ENCODE peak calls at places on chromosome 10, in six cellular contexts. H is coronary artery, G is SK-N-SH, A is glutamatergic neuron, Z is RWPE1, V is IMR-90. U is an unnamed sample.

GRCh38 chr10:6173203-6173602 is 29.5 kb upstream of the PFKFB3 start:
- DNase-seq in A (peak), G (no peak), H (no peak), V (no peak), Z (no peak), U (peak)

GRCh38 chr10:114043532-114044250 is at the start of gene ADRB1:
- DNase-seq in Z (peak), G (peak), H (peak), V (peak), A (peak), U (peak)

GRCh38 chr10:72375585-72375984 is 20.9 kb upstream of the DNAJB12 start:
- DNase-seq in H (no peak), Z (no peak), V (no peak), A (no peak), G (no peak), U (peak)

GRCh38 chr10:79382491-79382941 is 35.2 kb downstream of the PPIF start:
- DNase-seq in V (no peak), Z (no peak), A (no peak), G (no peak), H (peak), U (no peak)

GRCh38 chr10:84537447-84537931 is 209.1 kb downstream of the CCSER2 start:
- DNase-seq in V (peak), Z (peak), H (no peak), A (peak), G (peak), U (peak)

GRCh38 chr10:83357004-83357403 is 782.3 kb upstream of the GHITM start:
- DNase-seq in Z (no peak), H (no peak), V (no peak), G (no peak), A (no peak), U (no peak)

GRCh38 chr10:110425684-110426293 is 71.9 kb upstream of the DUSP5 start:
- DNase-seq in H (no peak), A (no peak), G (no peak), V (peak), Z (no peak), U (peak)

GRCh38 chr10:43255644-43256431 is 11.0 kb downstream of the RASGEF1A start:
- DNase-seq in A (peak), Z (no peak), V (no peak), G (peak), H (peak), U (peak)

GRCh38 chr10:33657154-33657900 is 322.9 kb upstream of the NRP1 start:
- DNase-seq in H (no peak), V (peak), Z (no peak), G (peak), A (no peak), U (no peak)

GRCh38 chr10:125132331-125132730 is 28.0 kb downstream of the CTBP2 start:
- DNase-seq in H (no peak), Z (no peak), G (no peak), V (peak), A (no peak), U (no peak)

GRCh38 chr10:131831561-131831960 is 69.2 kb upstream of the PPP2R2D start:
- DNase-seq in V (no peak), H (no peak), G (no peak), A (peak), Z (no peak), U (no peak)

GRCh38 chr10:58044072-58044471 is 223.6 kb downstream of the IPMK start:
- DNase-seq in A (no peak), Z (no peak), H (no peak), V (peak), G (no peak), U (no peak)

GRCh38 chr10:122001698-122002097 is 12.7 kb downstream of the TACC2 start:
- DNase-seq in Z (no peak), H (no peak), V (no peak), A (no peak), G (no peak), U (no peak)

GRCh38 chr10:11425672-11426071 is 185.8 kb downstream of the USP6NL start:
- DNase-seq in A (no peak), Z (no peak), H (no peak), G (no peak), V (no peak), U (no peak)

GRCh38 chr10:5581670-5582566 is 57.2 kb downstream of the CALML3 start:
- DNase-seq in A (peak), Z (no peak), H (no peak), G (no peak), V (no peak), U (peak)

GRCh38 chr10:26157734-26158133 is 58.8 kb upstream of the GAD2 start:
- DNase-seq in Z (no peak), A (no peak), H (no peak), V (no peak), G (no peak), U (no peak)
- TF ChIP-seq CTCF in Z (no peak), A (no peak), H (no peak), V (no peak), G (no peak), U (peak)

GRCh38 chr10:102502029-102502336 is 529 bp downstream of the ACTR1A start:
- DNase-seq in Z (peak), G (peak), A (peak), V (peak), H (peak), U (peak)

GRCh38 chr10:102501201-102502028 is 1.1 kb downstream of the ACTR1A start:
- DNase-seq in H (no peak), V (peak), A (no peak), G (no peak), Z (no peak), U (no peak)

GRCh38 chr10:102504179-102504975 is 605 bp downstream of the SUFU start:
- DNase-seq in G (peak), V (peak), A (peak), H (no peak), Z (peak), U (peak)

GRCh38 chr10:102503264-102504178 is at the start of gene SUFU:
- DNase-seq in H (peak), Z (peak), A (peak), V (peak), G (peak), U (peak)

GRCh38 chr10:102502337-102503151 is at the start of gene ACTR1A:
- DNase-seq in G (peak), Z (peak), V (peak), H (peak), A (peak), U (peak)
- TF ChIP-seq CTCF in G (no peak), Z (no peak), V (no peak), H (no peak), A (no peak), U (no peak)

GRCh38 chr10:116589911-116590310 is 848 bp upstream of the PNLIPRP1 start:
- DNase-seq in V (no peak), Z (no peak), A (no peak), H (no peak), G (no peak), U (no peak)
- TF ChIP-seq CTCF in V (no peak), Z (no peak), A (no peak), H (no peak), G (no peak), U (no peak)

GRCh38 chr10:55500931-55501559 is 700.0 kb upstream of the PCDH15 start:
- DNase-seq in Z (peak), H (no peak), V (no peak), G (peak), A (peak), U (peak)
- TF ChIP-seq CTCF in Z (peak), H (no peak), V (no peak), G (peak), A (peak), U (peak)

GRCh38 chr10:85995791-85996190 is 370.8 kb downstream of the GRID1 start:
- DNase-seq in A (no peak), G (peak), H (no peak), V (peak), Z (peak), U (peak)
- TF ChIP-seq CTCF in A (no peak), G (no peak), H (no peak), V (peak), Z (peak), U (peak)

DNA sequence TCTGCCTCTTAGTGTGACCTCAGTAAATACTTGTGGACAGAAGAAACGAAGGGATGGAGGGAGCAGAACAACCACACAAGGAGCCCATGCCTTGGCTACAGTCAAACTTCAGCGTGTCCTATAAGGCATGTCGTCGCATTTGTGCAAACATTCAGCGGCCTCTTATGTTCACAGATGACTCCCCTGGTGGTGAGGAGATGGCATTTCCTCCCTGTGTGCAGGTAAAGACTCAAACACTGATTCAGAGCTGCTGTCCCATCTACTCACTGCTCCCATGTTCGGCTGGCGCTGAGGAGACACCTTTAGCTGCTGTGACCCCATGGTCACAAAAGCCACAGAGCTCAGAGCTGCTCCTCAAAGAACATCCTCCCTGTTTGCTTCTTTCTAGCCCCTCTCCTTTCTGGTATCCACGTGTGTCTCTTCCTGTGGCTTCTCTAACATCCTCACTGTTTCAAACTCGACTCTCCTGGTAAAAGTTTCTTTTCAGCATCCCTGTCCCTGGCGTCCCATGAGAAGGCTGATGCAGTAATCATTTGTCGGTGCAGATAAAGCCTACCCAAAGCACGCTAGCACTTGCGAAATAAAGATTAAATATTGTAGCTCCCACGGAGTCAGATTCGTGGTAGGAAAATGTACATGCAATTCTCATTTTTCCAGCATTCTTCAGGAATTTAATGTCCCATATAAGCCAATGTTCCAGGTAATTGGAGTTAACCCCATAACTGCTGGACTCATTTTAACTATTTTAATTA is 124.9 kb upstream of the NEBL start:
- DNase-seq in G (no peak), A (no peak), V (no peak), H (no peak), Z (no peak), U (peak)
- TF ChIP-seq CTCF in G (peak), A (peak), V (no peak), H (no peak), Z (no peak), U (peak)

DNA sequence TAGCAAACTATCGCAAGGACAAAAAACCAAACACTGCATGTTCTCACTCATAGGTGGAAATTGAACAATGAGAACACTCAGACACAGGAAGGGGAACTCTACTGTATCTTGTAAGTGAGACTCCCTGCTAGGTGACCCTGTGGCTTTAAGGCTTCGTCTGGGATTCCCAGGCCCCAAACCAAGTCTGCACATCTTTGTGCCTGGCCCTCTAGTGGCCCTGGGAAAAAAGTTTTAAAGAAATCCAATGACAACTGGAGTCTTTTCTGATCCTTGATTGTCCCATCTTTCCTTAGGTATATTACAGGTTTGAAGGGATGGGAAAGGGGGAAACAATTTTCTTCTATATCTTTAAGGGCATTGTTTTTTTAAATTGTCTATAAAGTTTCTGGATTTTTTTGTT is 10.6 kb upstream of the LIPM start:
- DNase-seq in G (peak), V (peak), H (no peak), Z (peak), A (peak), U (peak)
- TF ChIP-seq CTCF in G (peak), V (peak), H (no peak), Z (peak), A (peak), U (peak)

DNA sequence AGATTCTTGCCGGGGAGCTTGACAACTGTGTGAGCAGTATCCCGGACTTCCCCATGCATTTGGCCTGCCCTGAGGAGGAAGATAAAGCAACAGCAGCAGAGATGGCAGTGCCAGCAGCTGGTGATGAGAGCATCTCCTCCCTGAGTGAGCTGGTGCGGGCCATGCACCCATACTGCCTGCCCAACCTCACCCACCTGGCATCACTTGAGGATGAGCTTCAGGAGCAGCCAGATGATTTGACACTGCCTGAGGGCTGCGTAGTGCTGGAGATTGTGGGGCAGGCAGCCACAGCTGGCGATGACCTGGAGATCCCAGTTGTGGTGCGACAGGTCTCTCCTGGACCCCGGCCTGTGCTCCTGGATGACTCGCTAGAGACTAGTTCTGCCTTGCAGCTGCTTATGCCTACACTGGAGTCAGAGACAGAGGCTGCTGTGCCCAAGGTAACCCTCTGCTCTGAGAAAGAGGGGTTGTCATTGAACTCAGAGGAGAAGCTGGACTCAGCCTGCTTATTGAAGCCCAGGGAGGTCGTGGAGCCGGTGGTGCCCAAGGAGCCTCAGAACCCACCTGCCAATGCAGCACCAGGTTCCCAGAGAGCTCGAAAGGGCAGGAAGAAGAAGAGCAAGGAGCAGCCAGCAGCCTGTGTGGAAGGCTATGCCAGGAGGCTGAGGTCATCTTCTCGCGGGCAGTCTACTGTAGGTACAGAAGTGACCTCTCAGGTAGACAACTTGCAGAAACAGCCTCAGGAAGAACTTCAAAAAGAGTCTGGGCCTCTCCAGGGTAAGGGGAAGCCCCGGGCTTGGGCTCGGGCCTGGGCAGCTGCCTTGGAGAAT is 6.7 kb downstream of the PPRC1 start:
- DNase-seq in V (no peak), H (no peak), A (no peak), Z (no peak), G (no peak), U (no peak)
- TF ChIP-seq CTCF in V (no peak), H (no peak), A (no peak), Z (no peak), G (no peak), U (no peak)

DNA sequence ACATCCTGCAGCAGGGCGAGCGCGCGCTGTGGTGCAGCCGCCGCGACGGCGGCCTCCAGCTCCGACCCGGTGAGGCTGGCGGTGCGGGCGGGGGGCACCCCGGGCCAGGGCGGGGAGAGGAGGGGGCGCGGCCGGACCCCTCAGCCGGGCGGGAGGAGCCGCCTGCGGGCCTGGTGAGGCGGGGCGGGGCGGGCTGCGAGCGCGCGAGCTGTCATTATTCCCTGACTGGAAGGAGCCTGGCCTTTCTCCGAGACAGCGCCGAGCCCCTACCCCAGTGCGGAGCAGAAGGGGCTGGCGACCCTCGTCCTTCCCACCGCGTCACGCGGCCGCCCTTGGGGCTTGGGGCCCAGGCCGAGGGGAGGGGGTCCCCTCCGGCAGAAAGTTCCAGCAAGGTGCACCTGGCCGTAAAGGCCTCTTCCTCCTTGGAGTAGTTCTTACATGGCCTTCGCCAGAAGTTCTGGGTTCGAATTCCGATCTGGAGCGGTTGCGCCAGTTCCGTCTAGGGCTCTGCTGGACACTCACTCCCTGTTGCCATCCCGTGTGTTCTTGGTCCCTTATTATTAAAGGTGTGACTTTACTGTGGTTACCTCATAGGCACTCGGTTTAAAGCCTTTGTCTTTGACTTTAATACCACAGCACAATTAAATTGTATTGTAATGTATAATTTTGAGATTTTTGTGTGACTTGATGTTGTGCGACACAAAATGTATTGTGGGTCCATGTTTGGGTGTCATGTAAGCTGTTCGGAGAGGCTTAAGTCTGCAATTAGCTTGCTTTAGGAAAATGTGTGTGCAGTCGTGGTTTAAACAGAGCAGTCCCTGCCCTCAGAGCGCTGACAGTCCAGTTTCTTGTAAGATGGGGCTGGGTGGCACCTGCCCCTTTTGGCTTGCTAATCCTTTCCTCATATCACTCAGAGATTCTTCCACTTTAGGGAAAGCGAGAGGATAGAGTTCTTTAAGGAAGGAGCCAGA is 726 bp downstream of the INPP5F start:
- DNase-seq in A (peak), H (no peak), V (no peak), G (peak), Z (no peak), U (no peak)
- TF ChIP-seq CTCF in A (peak), H (no peak), V (no peak), G (no peak), Z (no peak), U (no peak)

DNA sequence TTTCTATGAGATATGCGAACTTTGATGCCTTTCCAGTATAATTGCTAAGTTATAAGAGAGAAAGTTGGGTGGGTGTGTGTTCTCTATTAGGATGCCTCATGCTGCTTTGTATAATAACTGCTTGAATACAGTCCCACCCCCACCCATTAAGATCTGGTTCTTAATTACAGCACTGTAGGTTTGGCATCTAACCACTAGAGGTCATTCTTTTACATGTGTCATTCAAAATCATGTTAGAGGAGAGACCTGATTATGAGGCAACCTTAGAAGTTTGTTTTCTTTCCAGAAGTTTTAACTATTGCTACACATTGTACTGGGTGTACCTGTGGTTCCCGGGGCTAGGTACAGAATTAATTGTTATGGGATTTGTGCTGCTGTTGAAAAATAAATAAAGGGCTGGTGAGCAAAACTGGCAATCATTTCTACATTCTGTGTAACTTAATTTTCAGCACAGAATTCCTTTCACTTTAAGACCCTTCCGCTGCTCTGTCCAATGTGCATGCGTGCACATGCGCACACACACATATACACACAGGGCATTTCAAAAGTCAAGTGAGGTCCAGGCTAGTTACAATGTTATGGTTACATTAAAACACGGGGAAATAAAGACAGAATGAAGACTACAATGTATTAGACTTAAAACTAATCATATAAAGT is 1156.3 kb downstream of the SORCS3 start:
- DNase-seq in G (peak), A (no peak), H (no peak), Z (peak), V (no peak), U (peak)
- TF ChIP-seq CTCF in G (peak), A (peak), H (no peak), Z (peak), V (no peak), U (peak)

U was measured in GM12865.